ENCODE peak calls at places on chromosomes 3 and 15, in four cellular contexts. T, J, P and Y are unnamed samples.

GRCh38 chr3:135781026-135781815 is 184.3 kb upstream of the PPP2R3A start:
- DNase-seq in P (no peak), T (no peak), J (no peak), Y (no peak)

GRCh38 chr3:8848696-8849131 is 79.3 kb upstream of the OXTR start:
- DNase-seq in T (peak; percentile 68), J (peak; percentile 83), P (no peak), Y (peak; percentile 84)

GRCh38 chr3:100159564-100160153 is 45.4 kb upstream of the FILIP1L start:
- DNase-seq in T (peak; percentile 80), P (no peak), J (peak; percentile 84), Y (peak; percentile 63)

GRCh38 chr3:184260571-184261269 is 633 bp downstream of the CAMK2N2 start:
- DNase-seq in T (no peak), J (no peak), P (no peak), Y (no peak)

GRCh38 chr15:99708563-99708962 is 24.7 kb downstream of the LYSMD4 start:
- DNase-seq in T (peak; percentile 88), P (peak; percentile 77), J (peak; percentile 91), Y (peak; percentile 80)

GRCh38 chr3:105537371-105538075 is 170.8 kb downstream of the ALCAM start:
- DNase-seq in P (no peak), J (no peak), T (peak; percentile 59), Y (no peak)

GRCh38 chr3:56753206-56753605 is 48.5 kb downstream of the ARHGEF3 start:
- DNase-seq in T (peak; percentile 80), J (peak; percentile 19), P (no peak), Y (no peak)

GRCh38 chr3:130905551-130905950 is 11.7 kb downstream of the ATP2C1 start:
- DNase-seq in P (no peak), T (peak; percentile 64), J (no peak), Y (peak; percentile 22)

GRCh38 chr3:108468577-108468976 is 41.8 kb downstream of the MYH15 start:
- DNase-seq in P (no peak), J (no peak), T (no peak), Y (no peak)

GRCh38 chr15:80162059-80162554 is 9.3 kb downstream of the FAH start:
- DNase-seq in T (no peak), P (no peak), J (no peak), Y (no peak)

DNA sequence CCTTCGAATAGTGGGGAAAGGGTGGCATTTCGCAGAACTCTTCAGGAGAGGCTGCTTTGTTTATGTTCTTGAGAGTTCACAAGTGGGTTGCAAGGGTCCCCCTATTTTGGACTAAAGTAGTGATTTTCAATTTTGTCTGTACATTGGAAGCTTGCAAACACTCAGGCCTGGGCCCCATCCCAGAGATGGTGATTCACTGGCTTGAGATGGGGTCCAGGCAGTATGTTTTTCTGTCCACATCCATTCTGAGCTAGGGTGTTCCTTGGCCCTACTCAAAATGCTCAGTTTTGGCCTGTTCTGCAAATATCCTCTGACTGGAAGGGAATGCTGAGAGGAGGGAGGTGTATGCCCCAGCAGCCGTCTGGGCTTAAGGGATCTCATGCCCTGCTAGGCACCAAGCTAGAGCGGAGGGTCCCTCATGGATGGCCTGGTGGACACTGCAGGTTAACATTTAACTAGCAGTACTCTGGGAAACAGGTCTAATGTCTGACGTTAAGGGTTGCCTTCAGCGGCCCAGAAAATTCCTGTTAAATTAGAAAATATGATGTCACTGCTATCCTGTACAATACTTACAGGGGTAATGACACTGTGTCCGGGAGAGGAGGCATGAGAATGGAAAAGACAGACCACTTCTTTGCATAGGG is 181.4 kb downstream of the OPA1 start:
- DNase-seq in T (no peak), P (no peak), J (peak; percentile 29), Y (no peak)
- TF ChIP-seq CTCF in T (no peak), P (no peak), J (no peak), Y (no peak)

DNA sequence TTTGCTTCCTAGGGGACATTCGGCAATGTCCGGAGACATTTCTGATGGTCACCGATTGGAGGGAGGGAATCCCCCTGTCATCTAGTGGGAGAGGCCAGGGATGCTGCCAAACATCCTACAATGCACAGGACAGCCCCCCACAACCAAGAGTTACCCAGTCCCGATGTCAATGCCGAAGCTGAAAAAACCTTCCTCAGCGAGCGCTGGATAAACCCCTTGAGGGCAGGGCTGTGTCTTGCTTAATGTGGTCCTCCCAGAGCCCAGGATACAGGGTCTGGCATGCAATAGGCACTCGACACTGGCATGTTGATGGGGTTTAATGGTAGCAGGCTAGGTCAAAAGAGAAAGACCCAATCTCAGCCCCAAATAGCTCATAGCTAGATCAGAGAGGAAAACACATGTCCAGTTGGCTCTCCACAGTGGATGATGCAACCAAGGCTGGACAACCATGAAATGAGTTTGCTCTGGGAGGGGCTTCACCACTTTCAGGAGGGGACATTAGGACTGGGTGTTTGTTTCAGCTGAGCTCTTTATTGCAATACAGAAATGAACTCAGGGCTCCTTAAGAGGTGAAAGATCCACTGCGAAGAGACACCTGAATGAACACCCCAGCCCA is 16.5 kb upstream of the PAQR5 start:
- DNase-seq in T (no peak), P (no peak), J (no peak), Y (no peak)
- TF ChIP-seq CTCF in T (no peak), P (no peak), J (no peak), Y (no peak)

GRCh38 chr3:34683851-34684250 is 885.4 kb downstream of the PDCD6IP start:
- DNase-seq in J (peak; percentile 33), P (peak; percentile 60), T (peak; percentile 48), Y (peak; percentile 59)
- TF ChIP-seq CTCF in J (peak; percentile 42), P (peak; percentile 71), T (peak; percentile 58), Y (peak; percentile 61)

DNA sequence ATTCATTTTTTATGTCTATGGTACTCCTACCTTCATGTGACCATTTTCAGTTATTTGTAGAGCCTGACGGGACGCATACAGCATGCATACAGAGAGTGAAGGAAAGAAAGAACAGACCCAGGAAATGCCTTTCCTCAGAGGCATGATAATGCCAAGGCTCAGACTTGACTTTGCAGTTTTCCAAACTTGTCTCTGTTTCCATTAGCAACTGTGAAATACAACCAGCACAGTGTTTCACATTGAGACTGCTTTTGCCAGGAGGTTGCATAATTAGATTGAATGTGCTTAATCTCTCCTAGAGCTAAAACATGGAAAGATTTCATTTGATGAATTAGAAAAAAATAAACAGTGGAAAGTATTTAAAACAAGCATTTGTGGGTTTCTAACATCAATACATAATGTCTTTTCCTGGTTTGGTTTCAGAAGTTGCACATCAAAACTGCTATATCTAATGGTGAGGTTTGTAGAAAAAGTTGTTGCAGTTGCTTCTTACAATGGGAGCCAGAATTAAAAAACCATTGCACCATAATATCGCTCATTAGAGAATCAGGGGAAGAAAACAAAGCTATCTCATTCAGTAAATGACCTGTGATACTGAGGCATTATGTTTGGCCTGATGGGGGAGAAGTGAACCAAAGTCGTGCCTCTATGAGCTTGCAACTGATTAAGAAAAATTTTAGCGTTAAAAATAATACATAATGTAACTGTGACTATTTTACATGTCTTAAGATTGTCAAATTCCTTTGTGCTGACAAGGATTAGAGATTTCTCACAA is 60.4 kb upstream of the ARHGEF26 start:
- DNase-seq in T (peak; percentile 83), J (peak; percentile 80), P (peak; percentile 20), Y (peak; percentile 79)
- TF ChIP-seq CTCF in T (no peak), J (no peak), P (no peak), Y (no peak)

GRCh38 chr3:23916886-23917815 is at the start of the genes NKIRAS1 and RPL15:
- DNase-seq in P (peak; percentile 98), T (peak; percentile 95), J (peak; percentile 95), Y (peak; percentile 97)
- TF ChIP-seq CTCF in P (peak; percentile 56), T (peak; percentile 43), J (peak; percentile 27), Y (peak; percentile 46)

DNA sequence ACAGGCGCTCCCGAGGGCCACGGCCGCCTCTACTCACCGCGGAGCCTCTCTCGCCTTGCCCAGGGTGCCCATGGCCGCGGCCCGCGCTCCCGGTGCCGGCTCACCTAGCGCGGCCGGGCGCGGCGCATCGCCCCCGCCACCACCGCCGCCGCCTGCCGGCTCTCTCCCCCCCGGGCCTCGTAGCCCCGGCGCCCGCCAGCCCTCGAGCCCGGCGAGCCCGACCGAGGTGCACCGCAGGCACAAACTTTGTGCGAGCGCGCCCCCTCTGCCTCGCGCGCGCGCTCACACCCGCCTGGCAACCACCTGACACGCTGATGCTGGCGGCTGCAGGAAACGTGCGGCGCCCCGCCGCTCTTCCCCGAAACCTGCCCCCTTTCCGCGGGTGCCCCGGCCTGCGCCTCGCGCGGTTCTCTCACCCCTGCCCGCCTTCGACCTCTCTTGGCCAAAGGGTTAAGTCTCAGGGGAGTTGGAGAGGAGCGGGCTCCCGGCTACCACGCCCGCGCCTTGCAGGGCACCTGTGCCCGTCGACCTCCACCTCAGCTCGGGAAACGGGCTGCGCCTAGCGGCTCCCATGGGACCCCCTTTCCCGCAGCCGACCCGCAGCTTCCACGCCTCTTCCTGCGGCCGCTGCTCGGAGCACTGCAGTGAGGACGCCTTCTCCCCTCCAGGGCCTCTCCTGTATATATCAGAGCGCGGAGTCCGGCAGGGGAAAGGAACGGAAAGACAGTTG is at the start of gene RASGRP1:
- DNase-seq in P (peak; percentile 24), T (peak; percentile 45), J (peak; percentile 61), Y (peak; percentile 41)
- TF ChIP-seq CTCF in P (no peak), T (peak; percentile 27), J (no peak), Y (peak; percentile 20)

GRCh38 chr15:82890338-82891024 is 62.0 kb downstream of the HOMER2 start:
- DNase-seq in T (peak; percentile 25), J (peak; percentile 18), P (no peak), Y (no peak)

GRCh38 chr15:82891025-82891390 is 61.5 kb downstream of the HOMER2 start:
- DNase-seq in T (no peak), P (no peak), J (no peak), Y (no peak)

GRCh38 chr15:82894971-82895520 is 57.5 kb downstream of the HOMER2 start:
- DNase-seq in T (peak; percentile 87), J (peak; percentile 63), P (no peak), Y (peak; percentile 17)

GRCh38 chr15:82895983-82896382 is 56.5 kb downstream of the HOMER2 start:
- DNase-seq in T (no peak), J (no peak), P (no peak), Y (no peak)

GRCh38 chr15:82892541-82892940 is 60.0 kb downstream of the HOMER2 start:
- DNase-seq in P (no peak), T (no peak), J (no peak), Y (no peak)
- TF ChIP-seq CTCF in P (no peak), T (no peak), J (no peak), Y (no peak)